ENCODE peak calls at places on chromosomes 7 and 10, in eight cellular contexts. F, K, E, N, S, Z, P and G are unnamed samples.

GRCh38 chr7:106415433-106415832 is 130.7 kb upstream of the NAMPT start:
- DNase-seq in S (no peak), P (no peak), K (no peak), Z (no peak), N (no peak), F (no peak), E (no peak), G (no peak)

GRCh38 chr7:1225462-1226154 is 7.1 kb upstream of the UNCX start:
- DNase-seq in S (no peak), P (peak), N (no peak), E (peak), Z (no peak), F (no peak), K (peak), G (peak)

GRCh38 chr10:113041841-113042745 is 92.0 kb downstream of the TCF7L2 start:
- DNase-seq in N (no peak), P (no peak), E (peak), S (no peak), K (no peak), Z (no peak), F (no peak), G (no peak)

GRCh38 chr10:80855348-80855971 is 317.8 kb downstream of the SH2D4B start:
- DNase-seq in Z (no peak), N (no peak), F (no peak), E (no peak), S (no peak), K (no peak), P (no peak), G (no peak)

GRCh38 chr10:119651514-119652327 is 541 bp downstream of the BAG3 start:
- DNase-seq in P (no peak), Z (no peak), F (no peak), K (no peak), N (no peak), S (no peak), E (peak), G (peak)

GRCh38 chr7:117202511-117202910 is 120.3 kb downstream of the WNT2 start:
- DNase-seq in E (peak), P (no peak), Z (no peak), F (peak), N (no peak), S (no peak), K (no peak), G (no peak)

GRCh38 chr10:18005781-18006456 is 54.2 kb downstream of the SLC39A12 start:
- DNase-seq in E (peak), P (no peak), F (peak), S (no peak), Z (no peak), K (no peak), N (no peak), G (no peak)

GRCh38 chr7:144513332-144513731 is 109.8 kb upstream of the NOBOX start:
- DNase-seq in F (no peak), K (no peak), Z (peak), E (no peak), S (peak), P (no peak), N (no peak), G (no peak)

GRCh38 chr10:131742371-131743000 is 158.3 kb upstream of the PPP2R2D start:
- DNase-seq in E (no peak), S (no peak), P (no peak), N (no peak), F (no peak), Z (no peak), K (no peak), G (no peak)

GRCh38 chr10:125084191-125085186 is 75.9 kb downstream of the CTBP2 start:
- DNase-seq in N (peak), F (peak), S (peak), K (no peak), Z (peak), E (peak), P (no peak), G (no peak)

GRCh38 chr10:44465430-44466115 is 80.7 kb upstream of the CXCL12 start:
- DNase-seq in F (no peak), E (no peak), S (no peak), Z (no peak), K (no peak), N (no peak), P (no peak), G (no peak)

GRCh38 chr10:79202188-79203013 is 133.6 kb downstream of the ZMIZ1 start:
- DNase-seq in N (no peak), P (peak), E (peak), Z (no peak), F (peak), K (peak), S (no peak), G (peak)

GRCh38 chr10:27225642-27226257 is 14.8 kb downstream of the ACBD5 start:
- DNase-seq in K (no peak), Z (no peak), P (no peak), S (no peak), N (no peak), E (no peak), F (no peak), G (no peak)

GRCh38 chr10:70331486-70332268 is 47.9 kb upstream of the NPFFR1 start:
- DNase-seq in N (peak), S (peak), K (no peak), F (peak), P (no peak), E (peak), Z (peak), G (no peak)

GRCh38 chr10:29409241-29410051 is 120.6 kb downstream of the LYZL1 start:
- DNase-seq in K (peak), Z (peak), E (peak), P (peak), S (peak), F (peak), N (peak), G (peak)

GRCh38 chr7:124536156-124536762 is 229.3 kb downstream of the GPR37 start:
- DNase-seq in S (no peak), Z (no peak), N (no peak), F (peak), K (no peak), P (no peak), E (no peak), G (no peak)

GRCh38 chr10:1499344-1499957 is 237.9 kb downstream of the ADARB2 start:
- DNase-seq in K (no peak), F (no peak), E (no peak), N (no peak), Z (no peak), P (no peak), S (no peak), G (no peak)

GRCh38 chr10:100654835-100655759 is 90.3 kb upstream of the PAX2 start:
- DNase-seq in E (peak), P (peak), K (no peak), N (no peak), Z (no peak), F (no peak), S (no peak), G (peak)

GRCh38 chr10:101906586-101907183 is 63.1 kb upstream of the KCNIP2 start:
- DNase-seq in S (no peak), F (no peak), Z (no peak), N (no peak), K (no peak), E (no peak), P (no peak), G (no peak)

GRCh38 chr7:44066494-44067063 is 1.2 kb upstream of the PGAM2 start:
- DNase-seq in K (no peak), E (no peak), S (no peak), N (no peak), P (no peak), Z (no peak), F (no peak), G (peak)

GRCh38 chr7:4871056-4871680 is 9.3 kb upstream of the PAPOLB start:
- DNase-seq in E (no peak), P (no peak), N (no peak), F (no peak), K (no peak), Z (no peak), S (no peak), G (peak)

GRCh38 chr7:124071843-124072242 is 39.0 kb upstream of the TMEM229A start:
- DNase-seq in E (no peak), S (peak), F (no peak), Z (no peak), N (no peak), P (no peak), K (no peak), G (no peak)

GRCh38 chr10:18079665-18080295 is 60.4 kb upstream of the CACNB2 start:
- DNase-seq in S (no peak), K (no peak), N (no peak), F (no peak), P (no peak), Z (no peak), E (peak), G (no peak)

GRCh38 chr7:115292381-115292780 is 370.5 kb downstream of the MDFIC start:
- DNase-seq in Z (no peak), S (no peak), K (no peak), E (peak), P (no peak), N (no peak), F (no peak), G (no peak)

GRCh38 chr7:148772297-148773089 is 73.8 kb downstream of the CUL1 start:
- DNase-seq in N (no peak), E (peak), Z (no peak), K (no peak), F (peak), P (peak), S (no peak), G (no peak)

GRCh38 chr7:100386940-100387339 is 13.7 kb downstream of the PILRA start:
- DNase-seq in K (no peak), N (no peak), F (no peak), P (no peak), S (no peak), Z (no peak), E (no peak), G (no peak)

GRCh38 chr7:65250697-65251395 is 122.8 kb upstream of the ZNF92 start:
- DNase-seq in E (no peak), K (no peak), S (no peak), P (no peak), F (no peak), Z (no peak), N (no peak), G (no peak)

GRCh38 chr7:50449501-50449880 is 659 bp downstream of the FIGNL1 start:
- DNase-seq in F (no peak), E (no peak), S (no peak), Z (peak), K (no peak), P (no peak), N (no peak), G (no peak)

GRCh38 chr7:114086491-114086905 is 167.7 kb upstream of the PPP1R3A start:
- DNase-seq in E (peak), F (no peak), S (peak), Z (no peak), N (peak), K (no peak), P (no peak), G (peak)

GRCh38 chr7:123999698-124000097 is 33.2 kb downstream of the TMEM229A start:
- DNase-seq in E (peak), N (no peak), Z (no peak), S (no peak), F (no peak), K (no peak), P (no peak), G (no peak)

GRCh38 chr7:100585511-100586265 is at the start of gene LRCH4:
- DNase-seq in E (peak), F (peak), P (peak), K (peak), Z (peak), S (peak), N (peak), G (peak)

GRCh38 chr7:70238171-70238575 is 639.9 kb downstream of the AUTS2 start:
- DNase-seq in F (no peak), E (no peak), P (no peak), S (no peak), N (no peak), Z (no peak), K (no peak), G (no peak)

GRCh38 chr7:85095816-85096215 is 91.0 kb downstream of the SEMA3D start:
- DNase-seq in K (no peak), E (peak), N (no peak), P (no peak), F (no peak), Z (no peak), S (no peak), G (no peak)

GRCh38 chr10:101575580-101576228 is 12.4 kb downstream of the POLL start:
- DNase-seq in K (no peak), E (no peak), F (no peak), S (no peak), P (no peak), Z (no peak), N (no peak), G (no peak)

GRCh38 chr10:132631348-132631735 is 93.8 kb downstream of the INPP5A start:
- DNase-seq in F (no peak), S (no peak), K (no peak), N (peak), Z (no peak), E (peak), P (no peak), G (no peak)

GRCh38 chr10:63724922-63725321 is 203.7 kb downstream of the REEP3 start:
- DNase-seq in E (no peak), S (no peak), K (no peak), F (no peak), N (no peak), P (no peak), Z (no peak), G (no peak)

GRCh38 chr10:60914676-60915075 is 29.3 kb downstream of the RHOBTB1 start:
- DNase-seq in P (no peak), K (no peak), N (peak), S (no peak), Z (no peak), E (peak), F (peak), G (no peak)

GRCh38 chr7:112207106-112207592 is 654 bp downstream of the ZNF277 start:
- DNase-seq in F (no peak), K (no peak), N (peak), Z (no peak), P (no peak), S (no peak), E (no peak), G (no peak)